ENCODE peak calls at places on chromosomes 7 and 10, in four cellular contexts. D, S, N and O are unnamed samples.

GRCh38 chr7:91263359-91264082 is 712 bp upstream of the FZD1 start:
- DNase-seq in D (no peak), S (no peak), N (no peak), O (peak; percentile 76)

GRCh38 chr7:5693529-5693928 is 87.9 kb downstream of the RNF216 start:
- DNase-seq in D (no peak), S (no peak), N (no peak), O (no peak)

GRCh38 chr10:130553846-130554245 is 417.7 kb downstream of the GLRX3 start:
- DNase-seq in D (peak; percentile 47), S (no peak), N (no peak), O (peak; percentile 4)

GRCh38 chr7:3436746-3437145 is 135.7 kb downstream of the SDK1 start:
- DNase-seq in D (no peak), S (no peak), N (no peak), O (no peak)

GRCh38 chr10:7279303-7279702 is 131.5 kb downstream of the SFMBT2 start:
- DNase-seq in D (no peak), S (no peak), N (no peak), O (no peak)

GRCh38 chr10:92298487-92298886 is 7.5 kb downstream of the MARCHF5 start:
- DNase-seq in D (no peak), S (no peak), N (no peak), O (no peak)

GRCh38 chr10:14009315-14010082 is 321.2 kb downstream of the FRMD4A start:
- DNase-seq in D (no peak), S (peak; percentile 76), N (peak; percentile 45), O (no peak)

GRCh38 chr10:53547364-53547763 is 774.8 kb upstream of the MBL2 start:
- DNase-seq in D (no peak), S (no peak), N (no peak), O (no peak)